ENCODE peak calls at places on chromosomes 13 and 19, in nine cellular contexts. E is activated T-helper 1 cell treated with Interleukin-2 at 50 U/mL for 16 hours; B is activated T-helper 9 cell treated with anti-CD3 and anti-CD28 coated beads, Interleukin-2, amount 50 U/mL, for 16 hours; Y is C1 segment of cervical spinal cord; R is activated CD4-positive, alpha-beta T cell treated with anti-CD3 and anti-CD28 coated beads, Interleukin-2, amount 10 ng/mL, durations not matched to agents 7 days and 5 days; U is GDM1; S is dorsolateral prefrontal cortex; M is stimulated activated CD4-positive, alpha-beta T cell treated with anti-CD3 and anti-CD28 coated beads, TNF-alpha, amount 100 ng/mL, for 48 hours; O is IMR-90. F is an unnamed sample.

GRCh38 chr13:49627831-49628652 is at the start of gene ARL11:
- DNase-seq in E (peak), B (peak), Y (peak), R (peak), U (peak), S (peak), M (peak), O (no peak), F (peak)

GRCh38 chr13:103788061-103788652 is 721.9 kb upstream of the SLC10A2 start:
- DNase-seq in E (no peak), B (no peak), Y (no peak), R (no peak), U (no peak), S (no peak), M (no peak), O (no peak), F (peak)

GRCh38 chr13:43804461-43805070 is 17.8 kb upstream of the ENOX1 start:
- DNase-seq in E (no peak), B (no peak), Y (no peak), R (peak), U (peak), S (no peak), M (no peak), O (peak), F (no peak)

GRCh38 chr19:34461375-34462100 is 20.0 kb upstream of the WTIP start:
- DNase-seq in E (no peak), B (no peak), Y (no peak), R (no peak), U (no peak), S (no peak), M (no peak), O (peak), F (no peak)

GRCh38 chr19:18743281-18743825 is 47.8 kb downstream of the COMP start:
- DNase-seq in E (no peak), B (no peak), Y (no peak), R (no peak), U (no peak), S (no peak), M (no peak), O (peak), F (peak)

GRCh38 chr19:41376998-41377365 is 649 bp downstream of the TMEM91 start:
- DNase-seq in E (no peak), B (no peak), Y (no peak), R (no peak), U (no peak), S (no peak), M (no peak), O (no peak), F (no peak)

GRCh38 chr13:27533155-27533643 is 82.8 kb upstream of the MTIF3 start:
- DNase-seq in E (peak), B (peak), Y (peak), R (peak), U (no peak), S (peak), M (no peak), O (peak), F (peak)

GRCh38 chr19:15107056-15108010 is at the start of gene SYDE1:
- DNase-seq in E (no peak), B (no peak), Y (no peak), R (no peak), U (no peak), S (no peak), M (peak), O (peak), F (peak)

GRCh38 chr19:55452381-55453325 is 8.8 kb downstream of the ISOC2 start:
- DNase-seq in E (no peak), B (no peak), Y (peak), R (peak), U (peak), S (peak), M (peak), O (peak), F (peak)

GRCh38 chr19:4456566-4456842 is 1.1 kb downstream of the UBXN6 start:
- DNase-seq in E (no peak), B (no peak), Y (peak), R (no peak), U (peak), S (no peak), M (no peak), O (peak), F (no peak)

GRCh38 chr19:54418030-54418929 is 3.0 kb downstream of the TTYH1 start:
- DNase-seq in E (no peak), B (no peak), Y (peak), R (peak), U (no peak), S (no peak), M (no peak), O (peak), F (no peak)

GRCh38 chr19:1853295-1854031 is 5.2 kb upstream of the REXO1 start:
- DNase-seq in E (peak), B (peak), Y (peak), R (peak), U (peak), S (no peak), M (peak), O (peak), F (peak)

GRCh38 chr13:47112205-47112896 is 215.5 kb upstream of the HTR2A start:
- DNase-seq in E (no peak), B (no peak), Y (no peak), R (no peak), U (no peak), S (no peak), M (no peak), O (no peak), F (no peak)

GRCh38 chr19:47240996-47241918 is 10.3 kb upstream of the BBC3 start:
- DNase-seq in E (peak), B (peak), Y (peak), R (peak), U (no peak), S (peak), M (peak), O (peak), F (peak)

GRCh38 chr19:47111081-47111589 is 2.4 kb downstream of the ZC3H4 start:
- DNase-seq in E (no peak), B (peak), Y (peak), R (peak), U (no peak), S (no peak), M (no peak), O (no peak), F (peak)

GRCh38 chr19:55116232-55117062 is 990 bp downstream of the PPP1R12C start:
- DNase-seq in E (peak), B (peak), Y (peak), R (peak), U (peak), S (peak), M (peak), O (peak), F (peak)

F was measured in glutamatergic neuron.